ENCODE peak calls at places on chromosomes 7 and 10, in five cellular contexts. X, F, J, D and C are unnamed samples.
A peak's percentile ranks its signal among the peaks of the same experiment; 100 is the strongest.

GRCh38 chr10:119897366-119897765 is 4.8 kb downstream of the SEC23IP start:
- DNase-seq in J (no peak), F (no peak), D (no peak), X (no peak), C (no peak)

GRCh38 chr7:11505471-11505870 is 326.5 kb downstream of the THSD7A start:
- DNase-seq in X (no peak), J (no peak), F (no peak), D (no peak), C (no peak)

GRCh38 chr7:148287538-148287937 is 303.0 kb upstream of the C7orf33 start:
- DNase-seq in J (no peak), F (no peak), X (no peak), D (no peak), C (no peak)

GRCh38 chr7:123727071-123727837 is 21.5 kb downstream of the WASL start:
- DNase-seq in D (no peak), F (no peak), J (no peak), X (peak; percentile 90), C (no peak)

GRCh38 chr10:102752934-102753664 is 9.4 kb downstream of the WBP1L start:
- DNase-seq in J (no peak), D (peak; percentile 30), X (peak; percentile 83), F (no peak), C (no peak)

GRCh38 chr10:114879541-114880158 is 58.1 kb downstream of the FHIP2A start:
- DNase-seq in X (peak; percentile 16), J (peak; percentile 53), D (peak; percentile 23), F (no peak), C (no peak)

GRCh38 chr10:30502266-30503058 is 68.5 kb downstream of the MAP3K8 start:
- DNase-seq in F (no peak), X (peak; percentile 15), D (no peak), J (no peak), C (no peak)

GRCh38 chr10:78550090-78550489 is 516.4 kb downstream of the RPS24 start:
- DNase-seq in X (no peak), F (peak; percentile 23), D (no peak), J (no peak), C (no peak)

GRCh38 chr7:117302396-117302795 is 20.5 kb downstream of the WNT2 start:
- DNase-seq in X (no peak), J (no peak), D (no peak), F (no peak), C (no peak)

GRCh38 chr7:8442814-8443304 is 9.4 kb downstream of the NXPH1 start:
- DNase-seq in D (peak; percentile 39), J (peak; percentile 99), F (no peak), X (no peak), C (no peak)

GRCh38 chr7:1819258-1819841 is 149.3 kb downstream of the ELFN1 start:
- DNase-seq in D (no peak), J (no peak), F (peak; percentile 79), X (no peak), C (no peak)

GRCh38 chr7:30330134-30331111 is 46.0 kb downstream of the ZNRF2 start:
- DNase-seq in X (peak; percentile 25), J (no peak), F (no peak), D (no peak), C (no peak)

GRCh38 chr7:101681170-101682007 is 52.3 kb upstream of the MYL10 start:
- DNase-seq in D (peak; percentile 62), J (no peak), X (peak; percentile 87), F (no peak), C (peak; percentile 10)

GRCh38 chr10:70886921-70887665 is 1.3 kb downstream of the PCBD1 start:
- DNase-seq in X (no peak), F (no peak), D (no peak), J (no peak), C (no peak)

GRCh38 chr7:92916751-92917369 is 80.5 kb upstream of the CDK6 start:
- DNase-seq in J (no peak), X (peak; percentile 44), D (no peak), F (no peak), C (no peak)

GRCh38 chr7:41933427-41933826 is 230.5 kb upstream of the INHBA start:
- DNase-seq in X (no peak), J (no peak), D (no peak), F (no peak), C (no peak)

GRCh38 chr10:49627031-49627430 is 13.2 kb downstream of the CHAT start:
- DNase-seq in X (no peak), F (peak; percentile 5), D (no peak), J (no peak), C (no peak)

GRCh38 chr7:32937344-32938174 is 19.7 kb upstream of the FKBP9 start:
- DNase-seq in F (peak; percentile 87), X (peak; percentile 61), J (no peak), D (peak; percentile 70), C (no peak)

GRCh38 chr7:151079199-151079910 is 1.3 kb downstream of the FASTK start:
- DNase-seq in X (no peak), F (peak; percentile 85), D (no peak), J (no peak), C (no peak)

GRCh38 chr7:142188846-142189245 is 69.0 kb downstream of the PRSS58 start:
- DNase-seq in F (no peak), X (no peak), J (no peak), D (no peak), C (no peak)

GRCh38 chr7:131459256-131459655 is 97.2 kb downstream of the PODXL start:
- DNase-seq in F (no peak), J (no peak), D (no peak), X (peak; percentile 1), C (no peak)

GRCh38 chr10:47047127-47047504 is 135.9 kb downstream of the PTPN20 start:
- DNase-seq in D (no peak), F (peak; percentile 82), J (no peak), X (no peak), C (no peak)

GRCh38 chr10:43315096-43315495 is 48.2 kb upstream of the RASGEF1A start:
- DNase-seq in X (no peak), F (no peak), J (no peak), D (no peak), C (no peak)

GRCh38 chr10:73439055-73439454 is 5.7 kb upstream of the MSS51 start:
- DNase-seq in F (no peak), J (no peak), X (peak; percentile 66), D (no peak), C (no peak)

GRCh38 chr7:23955145-23955544 is 245.1 kb downstream of the STK31 start:
- DNase-seq in D (no peak), X (peak; percentile 6), J (no peak), F (no peak), C (no peak)

GRCh38 chr7:127396184-127396583 is 3.7 kb upstream of the ZNF800 start:
- DNase-seq in J (no peak), X (no peak), F (no peak), D (no peak), C (no peak)

GRCh38 chr7:30911133-30911532 is 520 bp upstream of the AQP1 start:
- DNase-seq in D (no peak), J (no peak), X (no peak), F (no peak), C (no peak)

GRCh38 chr7:2719007-2719406 is 31.0 kb downstream of the AMZ1 start:
- DNase-seq in J (peak; percentile 59), D (no peak), X (no peak), F (no peak), C (peak; percentile 68)

GRCh38 chr7:151761957-151762356 is 115.0 kb downstream of the PRKAG2 start:
- DNase-seq in J (no peak), F (no peak), X (no peak), D (no peak), C (no peak)

GRCh38 chr10:96619803-96620773 is 33.3 kb upstream of the TM9SF3 start:
- DNase-seq in X (peak; percentile 6), F (no peak), J (no peak), D (no peak), C (no peak)

GRCh38 chr10:90967865-90968264 is 47.0 kb upstream of the ANKRD1 start:
- DNase-seq in X (no peak), D (no peak), J (no peak), F (no peak), C (no peak)
- TF ChIP-seq CTCF in X (no peak), D (no peak), J (no peak), F (no peak), C (no peak)

GRCh38 chr7:72183835-72184234 is 228.3 kb downstream of the CALN1 start:
- DNase-seq in D (no peak), J (no peak), X (no peak), F (no peak), C (no peak)
- TF ChIP-seq CTCF in D (peak; percentile 15), J (peak; percentile 28), X (no peak), F (no peak), C (peak; percentile 32)

GRCh38 chr10:126137557-126138221 is 241.3 kb downstream of the FANK1 start:
- DNase-seq in F (no peak), X (peak; percentile 89), J (no peak), D (no peak), C (no peak)

GRCh38 chr10:126135939-126136595 is 239.7 kb downstream of the FANK1 start:
- DNase-seq in F (no peak), J (no peak), D (no peak), X (no peak), C (no peak)

GRCh38 chr10:126133082-126133620 is 236.8 kb downstream of the FANK1 start:
- DNase-seq in D (no peak), X (no peak), J (no peak), F (no peak), C (no peak)

GRCh38 chr10:126133906-126134703 is 237.7 kb downstream of the FANK1 start:
- DNase-seq in X (peak; percentile 93), F (no peak), J (no peak), D (no peak), C (no peak)

DNA sequence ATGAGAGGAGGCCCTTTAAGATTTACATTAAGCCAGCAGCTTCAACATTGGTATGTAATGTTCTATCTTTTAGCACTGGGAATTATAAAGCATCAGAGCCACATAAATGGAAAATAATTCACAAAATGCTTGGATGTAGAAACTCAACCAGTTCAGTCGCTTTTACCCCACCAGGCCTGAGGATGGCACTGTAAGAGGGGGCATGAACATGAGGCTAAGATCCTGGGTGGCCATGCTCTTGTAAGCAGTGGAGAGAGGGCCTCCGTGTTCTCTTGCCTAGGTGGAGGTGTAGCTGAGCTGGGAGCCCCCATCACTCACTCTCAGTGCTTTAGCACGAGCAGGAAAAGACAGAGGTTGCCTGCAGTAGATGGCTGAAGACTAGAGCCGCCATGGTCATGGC is 238.8 kb downstream of the FANK1 start:
- DNase-seq in F (no peak), D (no peak), J (no peak), X (peak; percentile 40), C (no peak)
- TF ChIP-seq CTCF in F (no peak), D (no peak), J (no peak), X (peak; percentile 35), C (no peak)

DNA sequence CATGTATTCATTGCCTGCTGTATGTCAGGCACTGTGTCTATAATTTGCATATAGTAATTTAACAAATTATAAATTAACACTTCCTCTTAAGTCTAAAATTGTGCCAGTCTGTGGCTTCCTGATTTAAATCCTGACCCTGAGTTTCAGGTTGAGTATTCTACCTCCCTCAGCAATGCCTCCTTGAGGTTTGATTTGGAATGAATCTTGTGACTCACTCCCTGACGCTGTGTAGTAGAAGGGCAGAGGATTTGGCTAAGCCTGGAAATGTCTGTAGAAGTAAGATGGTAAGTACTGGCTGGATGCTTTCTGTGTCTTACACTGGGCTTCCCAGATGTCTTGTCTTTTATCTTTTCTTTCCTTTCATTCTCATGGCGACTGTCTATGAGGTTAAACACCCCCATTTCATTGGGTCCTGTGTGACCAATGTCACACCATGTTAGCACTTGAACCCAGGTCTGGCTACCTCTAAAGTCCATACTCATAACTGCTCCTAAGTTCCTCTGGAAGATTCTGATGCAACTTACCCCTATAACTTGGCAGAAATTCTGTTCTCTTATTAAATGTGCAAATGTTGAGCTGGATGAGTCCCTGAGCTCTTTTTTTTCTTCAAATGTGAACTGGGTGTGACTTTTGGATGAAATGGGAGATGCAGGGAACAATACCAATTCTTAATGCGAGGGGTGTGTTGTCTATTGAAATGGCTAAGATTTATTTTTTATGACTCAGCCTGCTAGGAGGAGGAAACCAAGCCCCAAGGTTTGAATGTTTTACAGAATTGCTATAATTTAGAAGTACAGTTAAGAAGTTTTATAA is 48.5 kb downstream of the PLCE1 start:
- DNase-seq in D (no peak), F (no peak), J (no peak), X (peak; percentile 79), C (no peak)
- TF ChIP-seq CTCF in D (no peak), F (no peak), J (no peak), X (peak; percentile 35), C (peak; percentile 5)